ENCODE peak calls at places on chromosomes 2 and 18, in five cellular contexts. One of them, this sample, is unnamed.

GRCh38 chr2:42961385-42961800 is 169.0 kb upstream of the HAAO start:
- DNase-seq in OCI-LY7: peak
- DNase-seq in PC-3: no peak
- DNase-seq in endothelial cell of umbilical vein: peak
- DNase-seq in neuronal stem cell: no peak
- DNase-seq in this sample: no peak

GRCh38 chr2:220687231-220687843 is 884.8 kb downstream of the EPHA4 start:
- DNase-seq in neuronal stem cell: peak
- DNase-seq in endothelial cell of umbilical vein: peak
- DNase-seq in PC-3: peak
- DNase-seq in OCI-LY7: peak
- DNase-seq in this sample: peak

GRCh38 chr2:26363323-26363722 is 16.7 kb upstream of the ADGRF3 start:
- DNase-seq in neuronal stem cell: no peak
- DNase-seq in endothelial cell of umbilical vein: no peak
- DNase-seq in OCI-LY7: no peak
- DNase-seq in PC-3: peak
- DNase-seq in this sample: no peak

GRCh38 chr2:196459539-196459938 is 180.0 kb upstream of the CCDC150 start:
- DNase-seq in OCI-LY7: no peak
- DNase-seq in neuronal stem cell: no peak
- DNase-seq in endothelial cell of umbilical vein: no peak
- DNase-seq in PC-3: peak
- DNase-seq in this sample: peak

GRCh38 chr2:23241611-23242245 is 143.3 kb upstream of the KLHL29 start:
- DNase-seq in endothelial cell of umbilical vein: no peak
- DNase-seq in OCI-LY7: no peak
- DNase-seq in neuronal stem cell: no peak
- DNase-seq in PC-3: no peak
- DNase-seq in this sample: no peak

GRCh38 chr2:10304458-10305253 is 2.0 kb downstream of the HPCAL1 start:
- DNase-seq in OCI-LY7: no peak
- DNase-seq in neuronal stem cell: no peak
- DNase-seq in endothelial cell of umbilical vein: no peak
- DNase-seq in PC-3: no peak
- DNase-seq in this sample: no peak

GRCh38 chr18:64747803-64748202 is 598.9 kb upstream of the LINC00305 start:
- DNase-seq in PC-3: no peak
- DNase-seq in endothelial cell of umbilical vein: no peak
- DNase-seq in OCI-LY7: no peak
- DNase-seq in neuronal stem cell: no peak
- DNase-seq in this sample: no peak

GRCh38 chr2:73263540-73264331 is 20.5 kb downstream of the FBXO41 start:
- DNase-seq in neuronal stem cell: no peak
- DNase-seq in PC-3: no peak
- DNase-seq in endothelial cell of umbilical vein: no peak
- DNase-seq in OCI-LY7: no peak
- DNase-seq in this sample: no peak

GRCh38 chr2:144082327-144082726 is 437.6 kb downstream of the ZEB2 start:
- DNase-seq in neuronal stem cell: no peak
- DNase-seq in PC-3: no peak
- DNase-seq in endothelial cell of umbilical vein: no peak
- DNase-seq in OCI-LY7: no peak
- DNase-seq in this sample: no peak

GRCh38 chr18:44047585-44047984 is 633.1 kb upstream of the SETBP1 start:
- DNase-seq in endothelial cell of umbilical vein: no peak
- DNase-seq in neuronal stem cell: no peak
- DNase-seq in PC-3: no peak
- DNase-seq in OCI-LY7: no peak
- DNase-seq in this sample: no peak

GRCh38 chr18:58493516-58494253 is 135.2 kb downstream of the ALPK2 start:
- DNase-seq in neuronal stem cell: peak
- DNase-seq in OCI-LY7: peak
- DNase-seq in PC-3: peak
- DNase-seq in endothelial cell of umbilical vein: peak
- DNase-seq in this sample: peak

GRCh38 chr18:14074187-14074586 is 58.0 kb downstream of the ZNF519 start:
- DNase-seq in endothelial cell of umbilical vein: no peak
- DNase-seq in neuronal stem cell: no peak
- DNase-seq in OCI-LY7: peak
- DNase-seq in PC-3: peak
- DNase-seq in this sample: no peak

GRCh38 chr18:58067611-58068010 is 23.6 kb downstream of the NEDD4L start:
- DNase-seq in neuronal stem cell: no peak
- DNase-seq in OCI-LY7: no peak
- DNase-seq in PC-3: peak
- DNase-seq in endothelial cell of umbilical vein: no peak
- DNase-seq in this sample: no peak

GRCh38 chr18:741931-742512 is 29.6 kb upstream of the ENOSF1 start:
- DNase-seq in neuronal stem cell: no peak
- DNase-seq in endothelial cell of umbilical vein: peak
- DNase-seq in PC-3: peak
- DNase-seq in OCI-LY7: peak
- DNase-seq in this sample: peak

GRCh38 chr18:40437517-40437916 is 1517.5 kb upstream of the PIK3C3 start:
- DNase-seq in neuronal stem cell: no peak
- DNase-seq in endothelial cell of umbilical vein: no peak
- DNase-seq in OCI-LY7: no peak
- DNase-seq in PC-3: no peak
- DNase-seq in this sample: no peak

DNA sequence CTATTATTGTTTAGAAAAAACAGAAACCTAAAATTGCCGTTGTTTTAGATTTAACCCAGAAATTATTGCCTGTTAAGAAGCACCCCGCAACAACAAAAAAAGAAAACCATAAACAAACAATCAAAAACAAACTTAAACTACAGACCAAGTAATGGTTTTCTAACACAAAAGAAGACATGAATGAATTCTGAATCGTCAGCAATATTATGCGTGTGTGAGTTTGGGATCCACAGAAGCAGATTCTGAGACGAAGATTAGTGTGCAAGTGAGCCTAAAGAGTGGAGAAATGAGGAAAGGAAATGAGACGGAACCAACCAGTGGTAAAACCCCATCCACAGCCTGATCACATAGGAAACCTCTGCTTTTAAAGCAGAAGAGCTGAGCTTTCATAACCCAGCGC is 1514.9 kb upstream of the PIK3C3 start:
- DNase-seq in endothelial cell of umbilical vein: no peak
- DNase-seq in OCI-LY7: no peak
- DNase-seq in neuronal stem cell: no peak
- DNase-seq in PC-3: no peak
- DNase-seq in this sample: no peak
- H2AFZ ChIP-seq in endothelial cell of umbilical vein: no peak
- H2AFZ ChIP-seq in OCI-LY7: no peak
- H2AFZ ChIP-seq in neuronal stem cell: peak
- H2AFZ ChIP-seq in PC-3: no peak
- H2AFZ ChIP-seq in this sample: no peak

GRCh38 chr2:101690547-101691182 is 6.8 kb upstream of the MAP4K4 start:
- DNase-seq in PC-3: no peak
- DNase-seq in neuronal stem cell: no peak
- DNase-seq in OCI-LY7: no peak
- DNase-seq in endothelial cell of umbilical vein: no peak
- DNase-seq in this sample: no peak

GRCh38 chr2:101693991-101694588 is 3.4 kb upstream of the MAP4K4 start:
- DNase-seq in endothelial cell of umbilical vein: no peak
- DNase-seq in PC-3: no peak
- DNase-seq in neuronal stem cell: no peak
- DNase-seq in OCI-LY7: no peak
- DNase-seq in this sample: no peak

GRCh38 chr2:101692766-101693165 is 4.7 kb upstream of the MAP4K4 start:
- DNase-seq in OCI-LY7: no peak
- DNase-seq in PC-3: no peak
- DNase-seq in neuronal stem cell: no peak
- DNase-seq in endothelial cell of umbilical vein: no peak
- DNase-seq in this sample: no peak

GRCh38 chr2:101689120-101689827 is 8.2 kb upstream of the MAP4K4 start:
- DNase-seq in neuronal stem cell: no peak
- DNase-seq in OCI-LY7: no peak
- DNase-seq in endothelial cell of umbilical vein: no peak
- DNase-seq in PC-3: no peak
- DNase-seq in this sample: no peak

DNA sequence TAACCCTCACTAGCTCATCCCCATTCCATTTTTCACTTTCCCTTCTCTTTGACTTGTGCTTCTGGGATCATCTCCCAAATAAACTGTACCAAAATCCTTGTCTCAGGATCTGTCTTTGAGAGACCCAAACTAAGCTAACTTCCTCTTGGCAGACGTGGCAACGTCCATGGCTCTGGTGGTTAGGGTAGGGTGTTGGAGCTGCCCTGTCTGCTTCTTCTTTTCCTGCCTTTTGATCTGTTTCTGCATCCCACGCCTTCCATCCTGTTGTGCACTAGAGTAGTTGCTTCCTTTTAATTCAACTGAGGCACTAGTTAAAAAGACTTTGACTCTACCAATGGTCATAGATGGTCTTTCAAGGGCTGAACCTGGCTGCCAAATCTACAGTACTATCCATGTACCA is 5.5 kb upstream of the MAP4K4 start:
- DNase-seq in OCI-LY7: no peak
- DNase-seq in neuronal stem cell: no peak
- DNase-seq in PC-3: no peak
- DNase-seq in endothelial cell of umbilical vein: no peak
- DNase-seq in this sample: no peak
- H2AFZ ChIP-seq in OCI-LY7: no peak
- H2AFZ ChIP-seq in neuronal stem cell: no peak
- H2AFZ ChIP-seq in PC-3: no peak
- H2AFZ ChIP-seq in endothelial cell of umbilical vein: no peak
- H2AFZ ChIP-seq in this sample: no peak

GRCh38 chr2:238238311-238238765 is 1.5 kb downstream of the HES6 start:
- DNase-seq in OCI-LY7: no peak
- DNase-seq in PC-3: no peak
- DNase-seq in neuronal stem cell: no peak
- DNase-seq in endothelial cell of umbilical vein: no peak
- DNase-seq in this sample: no peak

GRCh38 chr2:238239552-238239871 is 326 bp downstream of the HES6 start:
- DNase-seq in OCI-LY7: no peak
- DNase-seq in endothelial cell of umbilical vein: no peak
- DNase-seq in neuronal stem cell: no peak
- DNase-seq in PC-3: no peak
- DNase-seq in this sample: peak

GRCh38 chr2:238240761-238241711 is 1.2 kb upstream of the HES6 start:
- DNase-seq in neuronal stem cell: peak
- DNase-seq in PC-3: peak
- DNase-seq in OCI-LY7: peak
- DNase-seq in endothelial cell of umbilical vein: peak
- DNase-seq in this sample: peak

GRCh38 chr2:238238766-238239551 is 879 bp downstream of the HES6 start:
- DNase-seq in endothelial cell of umbilical vein: no peak
- DNase-seq in OCI-LY7: no peak
- DNase-seq in neuronal stem cell: no peak
- DNase-seq in PC-3: no peak
- DNase-seq in this sample: peak

DNA sequence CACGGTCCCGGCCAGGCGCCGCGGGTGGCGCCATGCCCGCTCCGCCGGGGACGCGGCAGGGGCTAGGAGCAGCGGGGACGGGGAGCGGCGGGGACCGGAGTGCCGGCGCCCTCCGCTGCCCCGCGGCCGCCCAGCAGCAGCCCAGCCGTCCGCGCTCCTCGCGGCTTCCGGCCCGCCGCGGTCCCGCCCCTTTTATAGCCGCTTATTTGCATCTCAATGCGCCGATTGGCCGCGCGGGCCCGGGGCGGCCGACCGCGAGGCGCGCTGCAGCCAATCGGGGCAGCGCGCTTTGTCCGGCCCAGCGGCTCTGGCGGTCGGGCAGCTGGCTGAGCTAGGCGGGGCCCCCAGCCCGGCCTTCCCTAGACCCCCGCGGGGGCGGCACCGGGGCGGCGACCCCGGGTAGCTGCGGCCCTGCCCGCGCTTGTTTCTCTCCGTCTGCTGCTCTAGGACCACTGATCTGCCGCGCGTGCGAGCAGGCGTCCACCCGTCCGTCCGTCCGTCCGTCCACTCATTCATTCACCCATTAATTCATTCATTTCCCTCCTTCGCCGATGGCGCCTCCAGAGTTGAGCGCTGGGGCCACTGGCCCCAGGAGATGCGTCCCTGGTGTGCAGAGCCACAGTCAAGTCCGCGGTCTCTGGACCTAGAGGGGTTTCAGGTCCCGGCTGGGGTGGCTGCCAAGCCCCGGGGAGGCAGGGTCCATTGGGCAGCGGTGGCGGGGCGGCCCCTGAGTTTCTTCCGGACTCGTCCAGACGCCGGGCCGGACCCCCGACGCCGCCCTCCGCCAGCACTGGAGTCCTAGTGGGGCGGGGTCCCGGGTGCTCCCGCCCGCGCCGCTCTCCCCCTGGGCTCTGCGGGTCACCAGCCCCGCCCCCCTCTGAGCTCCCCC is at the start of gene HES6:
- DNase-seq in PC-3: peak
- DNase-seq in neuronal stem cell: peak
- DNase-seq in endothelial cell of umbilical vein: peak
- DNase-seq in OCI-LY7: peak
- DNase-seq in this sample: peak
- H2AFZ ChIP-seq in PC-3: peak
- H2AFZ ChIP-seq in neuronal stem cell: peak
- H2AFZ ChIP-seq in endothelial cell of umbilical vein: peak
- H2AFZ ChIP-seq in OCI-LY7: peak
- H2AFZ ChIP-seq in this sample: peak

GRCh38 chr2:54341656-54342055 is 85.6 kb upstream of the TSPYL6 start:
- DNase-seq in OCI-LY7: peak
- DNase-seq in PC-3: no peak
- DNase-seq in endothelial cell of umbilical vein: peak
- DNase-seq in neuronal stem cell: no peak
- DNase-seq in this sample: no peak
- H2AFZ ChIP-seq in OCI-LY7: no peak
- H2AFZ ChIP-seq in PC-3: no peak
- H2AFZ ChIP-seq in endothelial cell of umbilical vein: no peak
- H2AFZ ChIP-seq in neuronal stem cell: no peak
- H2AFZ ChIP-seq in this sample: no peak

DNA sequence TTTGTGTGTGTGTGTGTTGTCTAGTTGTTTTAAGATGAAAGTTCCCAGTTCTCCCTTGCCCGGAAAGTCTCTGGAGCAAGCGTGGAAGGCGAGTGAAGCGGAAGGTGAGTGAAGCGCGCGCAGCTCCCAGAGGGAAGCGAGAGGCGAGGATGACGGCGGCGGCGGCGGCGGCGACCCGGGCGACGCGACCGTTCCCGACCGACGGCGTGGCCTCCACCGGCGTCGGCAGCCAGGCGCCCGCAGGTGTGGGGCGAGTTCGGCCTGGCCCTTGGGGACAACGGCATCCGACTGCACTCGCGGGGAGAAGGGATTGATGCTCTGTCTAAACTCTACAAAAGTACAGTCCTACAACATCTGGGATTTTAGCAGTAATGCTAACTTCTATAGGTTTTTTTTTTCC is 321.8 kb downstream of the CELF4 start:
- DNase-seq in PC-3: no peak
- DNase-seq in neuronal stem cell: no peak
- DNase-seq in endothelial cell of umbilical vein: no peak
- DNase-seq in OCI-LY7: no peak
- DNase-seq in this sample: no peak
- H2AFZ ChIP-seq in PC-3: no peak
- H2AFZ ChIP-seq in neuronal stem cell: peak
- H2AFZ ChIP-seq in endothelial cell of umbilical vein: no peak
- H2AFZ ChIP-seq in OCI-LY7: no peak
- H2AFZ ChIP-seq in this sample: no peak

GRCh38 chr2:119290859-119291587 is 67.4 kb downstream of the STEAP3 start:
- DNase-seq in PC-3: peak
- DNase-seq in neuronal stem cell: peak
- DNase-seq in OCI-LY7: peak
- DNase-seq in endothelial cell of umbilical vein: peak
- DNase-seq in this sample: peak
- H2AFZ ChIP-seq in PC-3: no peak
- H2AFZ ChIP-seq in neuronal stem cell: peak
- H2AFZ ChIP-seq in OCI-LY7: no peak
- H2AFZ ChIP-seq in endothelial cell of umbilical vein: no peak
- H2AFZ ChIP-seq in this sample: no peak